ENCODE peak calls at places on chromosomes 7 and 10, in eight cellular contexts. V, K, U, T, P, O, M and C are unnamed samples.

GRCh38 chr7:5528815-5529442 is 105.3 kb upstream of the TNRC18 start:
- DNase-seq in K (peak), P (no peak), M (no peak), U (no peak), V (no peak), O (peak), T (no peak), C (no peak)

GRCh38 chr7:158955146-158955870 is 99.0 kb downstream of the DYNC2I1 start:
- DNase-seq in T (no peak), U (no peak), M (no peak), O (no peak), P (no peak), K (no peak), V (no peak), C (no peak)

GRCh38 chr10:6929157-6929830 is 349.2 kb upstream of the PRKCQ start:
- DNase-seq in M (no peak), V (no peak), O (no peak), K (no peak), T (no peak), P (no peak), U (no peak), C (no peak)

GRCh38 chr10:97494863-97495506 is 3.2 kb downstream of the MMS19 start:
- DNase-seq in P (peak), V (peak), O (no peak), M (no peak), K (no peak), T (no peak), U (peak), C (no peak)

GRCh38 chr7:36085096-36085495 is 68.0 kb upstream of the EEPD1 start:
- DNase-seq in M (no peak), U (no peak), V (no peak), K (peak), T (no peak), O (no peak), P (no peak), C (no peak)

GRCh38 chr10:33532901-33533300 is 198.4 kb upstream of the NRP1 start:
- DNase-seq in O (no peak), P (no peak), M (no peak), K (no peak), T (no peak), U (no peak), V (no peak), C (no peak)

GRCh38 chr10:74365109-74365508 is 214.1 kb downstream of the ADK start:
- DNase-seq in U (no peak), V (no peak), T (peak), P (no peak), K (no peak), O (no peak), M (no peak), C (no peak)

GRCh38 chr7:8638076-8638475 is 204.7 kb downstream of the NXPH1 start:
- DNase-seq in V (no peak), P (no peak), O (peak), K (no peak), T (no peak), M (no peak), U (no peak), C (no peak)

GRCh38 chr7:82445226-82445625 is 1.6 kb upstream of the CACNA2D1 start:
- DNase-seq in K (no peak), T (no peak), U (no peak), O (no peak), V (no peak), M (no peak), P (no peak), C (no peak)

GRCh38 chr7:150852371-150852905 is at the start of gene AOC1:
- DNase-seq in M (no peak), T (no peak), U (no peak), V (no peak), K (no peak), O (no peak), P (no peak), C (no peak)

GRCh38 chr10:71921319-71922027 is 42.7 kb upstream of the CHST3 start:
- DNase-seq in O (peak), T (no peak), K (peak), V (no peak), U (peak), P (no peak), M (no peak), C (no peak)

GRCh38 chr10:94066411-94066810 is 72.7 kb downstream of the PLCE1 start:
- DNase-seq in M (peak), K (no peak), U (peak), O (no peak), V (peak), P (peak), T (no peak), C (no peak)

GRCh38 chr10:5560844-5561703 is 36.3 kb downstream of the CALML3 start:
- DNase-seq in P (no peak), V (no peak), M (no peak), T (no peak), O (peak), U (no peak), K (peak), C (no peak)

GRCh38 chr7:33841658-33842057 is 63.7 kb upstream of the BMPER start:
- DNase-seq in K (no peak), T (no peak), O (no peak), V (peak), U (no peak), P (peak), M (no peak), C (peak)

GRCh38 chr10:72316748-72317435 is 37.8 kb downstream of the DNAJB12 start:
- DNase-seq in T (peak), V (no peak), P (no peak), K (no peak), M (no peak), O (peak), U (no peak), C (no peak)

GRCh38 chr10:131310054-131310903 is 1.2 kb downstream of the TCERG1L start:
- DNase-seq in V (no peak), U (no peak), M (no peak), O (no peak), P (no peak), K (no peak), T (no peak), C (no peak)
- TF ChIP-seq CTCF in V (no peak), U (peak), M (peak), O (peak), P (peak), K (no peak), T (peak), C (peak)

GRCh38 chr7:38186593-38187314 is 8.7 kb downstream of the STARD3NL start:
- DNase-seq in M (no peak), P (peak), V (peak), K (no peak), O (no peak), T (no peak), U (peak), C (peak)
- TF ChIP-seq CTCF in M (no peak), P (no peak), V (no peak), K (no peak), O (no peak), T (no peak), U (no peak), C (no peak)

DNA sequence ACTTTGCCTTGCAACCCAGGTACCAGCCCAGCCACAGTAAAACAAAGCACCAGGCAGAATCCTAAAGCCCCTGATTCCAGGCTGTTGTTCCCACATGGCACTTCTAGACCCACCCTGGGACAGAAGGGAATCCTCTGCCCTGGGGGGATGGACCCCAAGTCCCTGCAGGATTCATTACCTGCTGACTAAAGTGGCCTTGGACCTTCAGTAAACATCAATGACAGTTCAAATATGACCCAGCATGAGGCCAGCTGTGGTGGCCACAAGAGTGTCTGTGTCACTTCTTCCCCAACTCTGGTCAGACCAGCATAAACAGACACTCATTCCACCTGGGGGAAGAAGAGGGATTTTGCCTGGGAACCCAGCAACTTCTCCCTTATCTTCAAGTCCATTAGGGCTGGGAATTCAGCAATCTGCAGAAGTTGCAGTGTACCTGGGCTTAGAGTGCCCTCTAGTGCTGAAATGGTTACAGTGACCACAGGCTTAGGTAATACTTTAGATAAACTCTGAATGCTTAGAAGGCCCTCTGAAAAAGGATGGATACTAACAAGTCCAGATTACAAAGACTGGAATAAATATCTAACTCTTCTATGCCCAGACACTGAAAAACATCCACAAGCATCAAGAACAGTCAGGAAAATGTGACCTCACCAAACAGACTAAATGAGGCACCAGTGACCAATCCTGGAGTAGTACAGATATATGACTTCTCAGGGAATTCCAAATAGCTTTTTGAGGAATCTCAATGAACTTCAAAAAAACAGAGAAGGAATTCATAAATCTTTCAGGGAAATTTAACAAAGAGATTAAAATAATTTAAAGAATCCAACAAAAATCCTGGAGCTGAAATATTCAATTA is 108.5 kb upstream of the TMEM168 start:
- DNase-seq in K (no peak), P (peak), U (peak), O (peak), T (peak), V (peak), M (peak), C (peak)
- TF ChIP-seq CTCF in K (no peak), P (peak), U (peak), O (peak), T (peak), V (peak), M (peak), C (peak)

DNA sequence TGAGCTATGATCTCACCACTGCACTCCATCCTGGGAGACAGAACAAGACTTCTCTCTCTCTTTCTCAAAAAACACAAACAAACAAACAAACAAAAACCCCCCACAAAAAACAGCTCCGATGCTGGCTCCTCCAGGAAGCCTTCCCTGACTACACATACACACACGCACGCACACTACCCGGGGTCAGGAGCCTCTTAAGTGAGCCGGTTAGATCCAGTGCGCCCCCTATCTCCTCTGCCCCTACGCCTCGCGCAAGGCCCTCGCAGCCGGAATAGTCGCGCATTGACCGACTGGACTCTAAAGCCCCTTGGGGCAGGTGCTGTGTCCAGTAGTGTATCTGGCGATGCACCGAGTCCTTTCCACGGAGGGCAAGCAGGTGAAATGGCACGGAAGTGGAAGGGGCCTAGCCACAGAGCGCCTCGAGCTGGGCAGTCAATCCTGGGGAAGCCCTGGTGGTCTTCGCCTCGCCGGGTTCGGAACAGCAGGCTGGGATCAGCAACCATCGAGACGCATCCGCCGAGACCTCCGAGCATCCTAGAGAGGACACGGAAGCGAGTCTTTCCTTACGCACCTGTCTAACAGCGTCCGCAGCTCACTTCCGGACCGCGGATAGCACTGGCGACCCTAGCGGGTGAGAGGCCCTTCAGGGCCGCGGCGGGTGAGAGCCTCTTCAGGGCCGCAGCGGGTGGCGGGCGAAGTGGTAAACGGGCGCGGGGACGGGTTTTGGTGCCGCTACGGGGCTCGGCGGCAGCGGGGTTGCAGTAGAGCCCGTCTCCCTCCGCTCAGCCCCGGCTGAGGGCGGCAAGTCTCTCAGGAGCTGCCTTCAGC is at the start of gene ZSCAN25:
- DNase-seq in T (peak), K (peak), M (peak), U (peak), O (peak), P (peak), V (peak), C (peak)
- TF ChIP-seq CTCF in T (no peak), K (no peak), M (peak), U (peak), O (peak), P (peak), V (peak), C (peak)

GRCh38 chr7:39413866-39414668 is 152.1 kb upstream of the YAE1 start:
- DNase-seq in M (peak), U (peak), O (peak), K (no peak), T (peak), V (peak), P (peak), C (no peak)
- TF ChIP-seq CTCF in M (peak), U (peak), O (peak), K (no peak), T (peak), V (no peak), P (no peak), C (peak)